ENCODE peak calls at places on chromosomes 6 and 20, in five cellular contexts. Y is G401; J is KBM-7; N is GM04504; R is stimulated activated CD4-positive, alpha-beta T cell treated with anti-CD3 and anti-CD28 coated beads, Interleukin-2, amount 100 ng/mL, for 24 hours. X is an unnamed sample.

GRCh38 chr20:10309326-10309725 is 90.7 kb downstream of the SNAP25 start:
- DNase-seq in Y (no peak), J (no peak), N (peak), R (no peak), X (no peak)

GRCh38 chr6:132341646-132342045 is 59.6 kb downstream of the MOXD1 start:
- DNase-seq in Y (no peak), J (no peak), N (no peak), R (no peak), X (no peak)

GRCh38 chr6:17418281-17419188 is 25.1 kb downstream of the CAP2 start:
- DNase-seq in Y (peak), J (no peak), N (peak), R (no peak), X (no peak)

GRCh38 chr6:31304683-31305082 is 32.8 kb upstream of the HLA-C start:
- DNase-seq in Y (no peak), J (no peak), N (no peak), R (no peak), X (no peak)

GRCh38 chr20:15077733-15078132 is 740.3 kb upstream of the FLRT3 start:
- DNase-seq in Y (no peak), J (no peak), N (no peak), R (no peak), X (no peak)

GRCh38 chr20:60138263-60139127 is 180.3 kb downstream of the CDH26 start:
- DNase-seq in Y (no peak), J (no peak), N (no peak), R (peak), X (no peak)

GRCh38 chr20:63825331-63826118 is 5.5 kb downstream of the ZBTB46 start:
- DNase-seq in Y (no peak), J (no peak), N (no peak), R (no peak), X (no peak)

GRCh38 chr6:56902551-56903464 is 52.1 kb upstream of the BEND6 start:
- DNase-seq in Y (peak), J (peak), N (peak), R (no peak), X (peak)

GRCh38 chr6:12353731-12354130 is 63.6 kb downstream of the EDN1 start:
- DNase-seq in Y (no peak), J (no peak), N (no peak), R (no peak), X (no peak)

GRCh38 chr6:164455835-164456234 is 853.6 kb downstream of the C6orf118 start:
- DNase-seq in Y (no peak), J (no peak), N (no peak), R (no peak), X (no peak)

GRCh38 chr6:116136933-116137340 is 11.0 kb upstream of the COL10A1 start:
- DNase-seq in Y (no peak), J (no peak), N (no peak), R (no peak), X (no peak)

GRCh38 chr6:51818520-51819022 is 268.8 kb downstream of the PKHD1 start:
- DNase-seq in Y (no peak), J (no peak), N (no peak), R (no peak), X (no peak)

GRCh38 chr6:82072771-82073170 is 174.8 kb downstream of the IBTK start:
- DNase-seq in Y (no peak), J (no peak), N (peak), R (no peak), X (no peak)

GRCh38 chr6:108619431-108620197 is 58.9 kb downstream of the FOXO3 start:
- DNase-seq in Y (no peak), J (no peak), N (no peak), R (no peak), X (no peak)

GRCh38 chr6:33781105-33781975 is 7.6 kb downstream of the LEMD2 start:
- DNase-seq in Y (peak), J (no peak), N (no peak), R (no peak), X (no peak)

GRCh38 chr6:41371992-41372525 is 36.7 kb downstream of the NCR2 start:
- DNase-seq in Y (no peak), J (peak), N (no peak), R (peak), X (no peak)

GRCh38 chr20:61807426-61808160 is 258.1 kb downstream of the TAF4 start:
- DNase-seq in Y (no peak), J (no peak), N (no peak), R (no peak), X (no peak)

GRCh38 chr6:38131527-38131965 is 312.0 kb downstream of the ZFAND3 start:
- DNase-seq in Y (peak), J (no peak), N (peak), R (peak), X (no peak)

GRCh38 chr6:12075067-12075563 is 63.0 kb downstream of the HIVEP1 start:
- DNase-seq in Y (no peak), J (peak), N (no peak), R (no peak), X (peak)

GRCh38 chr6:130412556-130413290 is 46.9 kb downstream of the TMEM200A start:
- DNase-seq in Y (no peak), J (no peak), N (no peak), R (no peak), X (no peak)

GRCh38 chr6:157710604-157711003 is 112.4 kb upstream of the SNX9 start:
- DNase-seq in Y (no peak), J (no peak), N (no peak), R (no peak), X (no peak)

GRCh38 chr20:55918471-55918870 is 86.8 kb downstream of the CBLN4 start:
- DNase-seq in Y (no peak), J (no peak), N (no peak), R (no peak), X (no peak)

GRCh38 chr6:44333942-44334341 is 8.5 kb upstream of the SPATS1 start:
- DNase-seq in Y (no peak), J (no peak), N (no peak), R (no peak), X (no peak)

GRCh38 chr6:166058064-166058739 is 109.4 kb downstream of the TBXT start:
- DNase-seq in Y (peak), J (no peak), N (no peak), R (no peak), X (no peak)

GRCh38 chr6:47323887-47324286 is 14.2 kb upstream of the TNFRSF21 start:
- DNase-seq in Y (no peak), J (no peak), N (no peak), R (no peak), X (no peak)

GRCh38 chr20:57451759-57452661 is 60.8 kb downstream of the RBM38 start:
- DNase-seq in Y (no peak), J (peak), N (no peak), R (no peak), X (peak)

GRCh38 chr20:5160882-5161281 is 34.1 kb downstream of the CDS2 start:
- DNase-seq in Y (no peak), J (no peak), N (no peak), R (no peak), X (peak)

GRCh38 chr6:38175786-38176185 is 356.3 kb downstream of the ZFAND3 start:
- DNase-seq in Y (no peak), J (no peak), N (no peak), R (no peak), X (no peak)

GRCh38 chr6:73722318-73723060 is 26.5 kb downstream of the CD109 start:
- DNase-seq in Y (no peak), J (peak), N (peak), R (no peak), X (peak)

GRCh38 chr6:35258858-35259193 is 709 bp upstream of the ZNF76 start:
- DNase-seq in Y (no peak), J (no peak), N (peak), R (peak), X (peak)

GRCh38 chr6:44000164-44000842 is 126.9 kb downstream of the MRPL14 start:
- DNase-seq in Y (no peak), J (peak), N (no peak), R (peak), X (no peak)

GRCh38 chr6:41707565-41708200 is 27.7 kb downstream of the TFEB start:
- DNase-seq in Y (peak), J (peak), N (no peak), R (peak), X (peak)

GRCh38 chr6:127391019-127391974 is 47.9 kb upstream of the ECHDC1 start:
- DNase-seq in Y (no peak), J (no peak), N (no peak), R (no peak), X (no peak)

GRCh38 chr6:45986746-45987274 is 28.9 kb downstream of the CLIC5 start:
- DNase-seq in Y (no peak), J (no peak), N (no peak), R (no peak), X (no peak)